ENCODE peak calls at places on chromosome 17, in five cellular contexts. Z is stomach, G is GM12878, M is transverse colon, H is sigmoid colon. L is an unnamed sample.

GRCh38 chr17:60535382-60536279 is 9.6 kb upstream of the APPBP2 start:
- DNase-seq in Z (no peak), G (no peak), M (no peak), H (no peak), L (peak; percentile 50)

GRCh38 chr17:48892940-48893645 is 506 bp downstream of the ATP5MC1 start:
- DNase-seq in Z (no peak), G (no peak), M (no peak), H (no peak), L (no peak)

GRCh38 chr17:33375783-33376182 is 82.7 kb upstream of the ASIC2 start:
- DNase-seq in Z (no peak), G (no peak), M (no peak), H (no peak), L (no peak)

GRCh38 chr17:79808763-79809529 is 12.1 kb upstream of the CBX8 start:
- DNase-seq in Z (peak; percentile 66), G (no peak), M (peak; percentile 57), H (no peak), L (no peak)

GRCh38 chr17:13590441-13590840 is 11.3 kb downstream of the HS3ST3A1 start:
- DNase-seq in Z (no peak), G (no peak), M (no peak), H (no peak), L (no peak)

GRCh38 chr17:19262650-19263620 is 25.8 kb downstream of the EPN2 start:
- DNase-seq in Z (no peak), G (no peak), M (no peak), H (peak; percentile 52), L (no peak)

GRCh38 chr17:1873418-1873817 is 43.6 kb downstream of the RPA1 start:
- DNase-seq in Z (no peak), G (no peak), M (no peak), H (no peak), L (no peak)

GRCh38 chr17:42647778-42648177 is 11.3 kb upstream of the TUBG2 start:
- DNase-seq in Z (no peak), G (peak; percentile 46), M (no peak), H (no peak), L (no peak)

GRCh38 chr17:77861981-77862645 is 96.4 kb upstream of the TNRC6C start:
- DNase-seq in Z (no peak), G (no peak), M (no peak), H (no peak), L (no peak)

GRCh38 chr17:62093188-62094155 is 28.4 kb upstream of the MED13 start:
- DNase-seq in Z (no peak), G (peak; percentile 90), M (no peak), H (no peak), L (no peak)

GRCh38 chr17:76805319-76805718 is 62.9 kb upstream of the MGAT5B start:
- DNase-seq in Z (no peak), G (no peak), M (no peak), H (no peak), L (no peak)

GRCh38 chr17:10622610-10623485 is 34.3 kb downstream of the MYH3 start:
- DNase-seq in Z (no peak), G (no peak), M (no peak), H (no peak), L (no peak)

GRCh38 chr17:78572277-78573205 is 4.7 kb downstream of the DNAH17 start:
- DNase-seq in Z (no peak), G (no peak), M (no peak), H (no peak), L (no peak)

GRCh38 chr17:37671028-37671812 is 28.0 kb upstream of the DDX52 start:
- DNase-seq in Z (no peak), G (no peak), M (peak; percentile 68), H (no peak), L (no peak)
- H3K4me1 ChIP-seq in Z (no peaks in the 10 kb centered on the region), G (no peaks in the 10 kb centered on the region), M (peaks cover 5% of the 10 kb centered on the region), H (no peaks in the 10 kb centered on the region), L (no peaks in the 10 kb centered on the region)

GRCh38 chr17:81470270-81470943 is 42.2 kb downstream of the ACTG1 start:
- DNase-seq in Z (no peak), G (no peak), M (no peak), H (no peak), L (no peak)

GRCh38 chr17:81473019-81473418 is 39.6 kb downstream of the ACTG1 start:
- DNase-seq in Z (peak; percentile 47), G (no peak), M (no peak), H (no peak), L (no peak)

GRCh38 chr17:81469266-81469665 is 43.3 kb downstream of the ACTG1 start:
- DNase-seq in Z (no peak), G (no peak), M (no peak), H (no peak), L (no peak)

GRCh38 chr17:81470944-81471803 is 41.4 kb downstream of the ACTG1 start:
- DNase-seq in Z (no peak), G (no peak), M (no peak), H (no peak), L (no peak)

DNA sequence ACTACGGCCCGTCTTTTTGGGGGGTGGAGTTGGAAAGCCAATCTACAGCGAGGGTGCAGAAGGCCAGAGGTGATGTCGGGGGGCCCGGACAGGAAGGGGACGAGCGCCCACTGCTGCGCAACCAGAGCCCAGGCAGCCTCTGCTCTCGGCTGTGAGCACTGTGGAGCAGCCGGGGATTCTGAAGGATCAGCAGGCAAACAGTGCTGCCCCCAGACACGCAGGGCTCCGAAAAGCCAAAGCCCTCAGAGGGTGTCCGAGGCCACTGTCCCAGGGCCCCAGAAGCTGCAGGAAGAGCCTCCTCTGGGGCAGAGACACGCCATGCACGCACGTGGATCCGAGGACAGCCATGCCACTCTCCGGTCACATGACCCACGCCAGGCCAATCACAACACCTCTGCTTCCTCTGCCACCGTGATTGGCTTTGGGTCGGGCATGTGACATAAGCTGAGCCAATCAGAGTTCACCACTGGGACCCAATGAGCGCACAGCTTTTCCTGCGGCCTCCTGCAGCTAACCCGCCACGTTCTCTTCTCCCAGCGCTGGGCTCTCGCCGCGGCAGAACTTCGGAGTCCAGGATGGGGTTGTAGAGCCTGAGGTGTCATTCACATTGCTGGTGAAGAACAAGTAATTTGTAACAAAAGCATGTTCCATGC is 40.7 kb downstream of the ACTG1 start:
- DNase-seq in Z (no peak), G (no peak), M (peak; percentile 62), H (peak; percentile 97), L (no peak)
- TF ChIP-seq POLR2A in Z (no peak), G (no peak), M (no peak), H (no peak), L (no peak)

GRCh38 chr17:82313195-82314011 is 4.0 kb downstream of the CD7 start:
- DNase-seq in Z (no peak), G (no peak), M (no peak), H (no peak), L (no peak)

GRCh38 chr17:82316651-82317393 is 586 bp downstream of the CD7 start:
- DNase-seq in Z (no peak), G (no peak), M (no peak), H (no peak), L (no peak)

GRCh38 chr17:82314012-82314720 is 3.2 kb downstream of the CD7 start:
- DNase-seq in Z (no peak), G (no peak), M (no peak), H (no peak), L (no peak)

GRCh38 chr17:82315703-82316358 is 1.6 kb downstream of the CD7 start:
- DNase-seq in Z (no peak), G (no peak), M (no peak), H (no peak), L (no peak)

DNA sequence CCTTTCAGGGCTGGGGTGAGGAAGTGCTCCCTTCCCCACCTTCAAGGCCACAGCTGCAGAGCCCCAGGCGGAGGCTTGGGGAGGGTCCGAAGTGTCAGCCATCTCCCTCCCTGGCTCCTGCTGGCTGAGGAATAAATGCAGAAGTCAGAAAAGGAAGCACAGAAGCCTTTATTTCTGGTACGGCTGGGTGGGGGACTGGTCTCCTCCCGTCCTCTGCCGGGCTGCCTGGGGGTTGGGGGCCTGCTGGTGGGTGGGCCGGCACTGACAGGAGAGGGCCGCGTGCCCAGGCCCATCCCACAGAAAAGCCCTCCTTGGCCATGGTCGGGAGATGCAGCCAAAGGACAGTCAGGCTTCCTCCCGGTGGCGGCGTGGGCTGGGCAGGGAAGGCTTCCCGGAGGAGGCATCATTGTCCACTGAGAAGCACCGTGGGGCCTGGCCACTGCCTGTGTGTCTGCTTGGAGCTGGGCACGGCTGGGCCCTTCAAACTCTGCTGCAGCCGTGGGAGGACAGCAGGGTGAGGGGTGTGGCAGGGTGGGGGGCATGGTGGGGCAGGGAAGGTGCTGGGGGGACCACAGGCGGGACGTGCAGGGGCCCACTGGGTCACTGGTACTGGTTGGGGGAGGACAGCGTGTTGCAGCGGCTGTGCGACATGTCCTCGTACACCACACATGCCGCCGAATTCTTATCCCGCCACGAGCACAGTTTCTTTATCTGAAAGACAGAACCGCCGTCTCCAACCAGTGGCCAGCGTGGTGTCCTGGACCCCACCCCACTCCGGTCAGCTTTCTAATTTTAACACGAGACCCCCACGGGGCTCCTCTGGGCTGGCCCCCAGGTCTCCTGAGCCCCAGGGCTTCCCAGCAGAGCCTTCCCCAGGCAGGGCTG is 2.4 kb downstream of the CD7 start:
- DNase-seq in Z (no peak), G (no peak), M (no peak), H (no peak), L (no peak)
- TF ChIP-seq POLR2AphosphoS5 in Z (no peak), G (no peak), M (no peak), H (no peak), L (no peak)

DNA sequence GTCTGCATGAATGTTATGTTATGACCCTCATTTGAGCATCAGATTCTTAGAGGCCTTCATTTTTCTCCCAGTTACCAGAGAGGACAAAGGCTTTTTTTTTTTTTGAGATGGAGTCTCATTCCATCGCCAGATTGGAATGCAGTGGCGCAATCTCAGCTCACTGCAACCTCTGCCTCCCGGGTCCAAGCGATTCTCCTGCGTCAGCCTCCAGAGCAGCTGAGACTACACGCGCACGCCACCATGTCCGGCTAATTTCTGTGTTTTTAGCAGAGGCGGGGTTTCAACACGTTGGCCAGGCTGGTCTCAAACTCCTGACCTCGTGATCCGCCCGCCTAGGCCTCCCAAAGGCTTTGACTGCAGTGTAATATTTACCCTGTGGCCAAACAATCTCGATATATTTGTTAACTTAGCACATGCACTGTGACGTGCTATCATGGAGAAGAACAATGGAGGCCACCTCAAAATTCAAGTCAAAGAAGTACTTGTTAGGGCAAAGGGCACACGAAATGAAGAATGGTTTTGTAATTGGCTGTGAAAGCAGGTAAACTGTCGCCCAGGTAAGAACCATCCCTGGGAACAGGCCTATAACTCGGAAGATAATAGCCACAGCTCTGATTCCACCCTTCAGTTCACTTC is 303.4 kb downstream of the SLC39A11 start:
- DNase-seq in Z (no peak), G (no peak), M (no peak), H (no peak), L (no peak)
- H3K4me1 ChIP-seq in Z (no peaks in the 10 kb centered on the region), G (no peaks in the 10 kb centered on the region), M (no peaks in the 10 kb centered on the region), H (no peaks in the 10 kb centered on the region), L (no peaks in the 10 kb centered on the region)

DNA sequence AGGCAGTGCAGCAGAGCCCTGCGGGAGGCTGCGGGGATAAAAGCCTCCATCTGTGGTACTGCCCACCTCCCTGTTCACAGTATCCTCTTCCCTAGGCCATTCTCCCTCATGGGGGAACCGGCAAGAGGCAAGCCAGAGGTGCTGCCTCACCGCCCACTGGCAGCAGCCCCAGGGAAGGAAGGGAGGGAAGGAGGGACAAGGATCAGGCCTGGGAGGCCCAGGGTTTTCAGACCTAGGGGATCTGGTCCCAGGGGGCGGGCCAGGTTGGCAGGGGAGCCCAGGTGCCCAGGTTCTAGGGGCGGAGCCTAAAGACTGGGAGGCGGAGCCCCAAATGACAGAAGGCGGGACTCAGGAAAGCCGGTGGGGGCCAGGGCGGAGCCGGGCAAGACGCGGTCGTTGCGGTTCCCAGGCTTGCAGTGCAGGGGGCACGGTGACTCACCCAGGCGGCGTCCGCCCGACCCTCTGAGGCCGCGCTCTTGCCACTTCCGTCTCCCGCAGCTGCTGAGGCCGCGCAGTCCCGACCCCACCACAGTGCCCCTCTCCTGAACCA is 3.0 kb upstream of the MTMR4 start:
- DNase-seq in Z (no peak), G (no peak), M (no peak), H (no peak), L (no peak)
- TF ChIP-seq POLR2A in Z (peak; percentile 25), G (peak; percentile 86), M (peak; percentile 25), H (peak; percentile 41), L (no peak)

GRCh38 chr17:50947844-50948514 is 81.8 kb upstream of the TOB1 start:
- DNase-seq in Z (peak; percentile 96), G (no peak), M (peak; percentile 90), H (peak; percentile 86), L (no peak)
- TF ChIP-seq POLR2AphosphoS5 in Z (peak; percentile 37), G (no peak), M (no peak), H (no peak), L (no peak)

L was measured in esophagus muscularis mucosa.